ENCODE peak calls at places on chromosomes 13 and 19, in eight cellular contexts. One of them, this sample, is unnamed.

GRCh38 chr13:45238945-45239795 is 38.3 kb upstream of the KCTD4 start:
- DNase-seq in adipocyte: peak; percentile 48
- DNase-seq in mucosa of descending colon: no peak
- DNase-seq in lung: no peak
- DNase-seq in gastrocnemius medialis: no peak
- DNase-seq in GM23248: peak; percentile 87
- DNase-seq in effector memory CD4-positive, alpha-beta T cell: no peak
- DNase-seq in IMR-90: peak; percentile 62
- DNase-seq in this sample: no peak

GRCh38 chr19:46748325-46749109 is 2.3 kb upstream of the STRN4 start:
- DNase-seq in gastrocnemius medialis: no peak
- DNase-seq in GM23248: peak; percentile 73
- DNase-seq in IMR-90: peak; percentile 56
- DNase-seq in adipocyte: peak; percentile 90
- DNase-seq in lung: peak; percentile 72
- DNase-seq in mucosa of descending colon: peak; percentile 73
- DNase-seq in effector memory CD4-positive, alpha-beta T cell: peak; percentile 48
- DNase-seq in this sample: peak; percentile 74

GRCh38 chr13:42760949-42761348 is 20.4 kb upstream of the FAM216B start:
- DNase-seq in GM23248: no peak
- DNase-seq in adipocyte: no peak
- DNase-seq in lung: no peak
- DNase-seq in gastrocnemius medialis: no peak
- DNase-seq in effector memory CD4-positive, alpha-beta T cell: no peak
- DNase-seq in IMR-90: peak; percentile 70
- DNase-seq in mucosa of descending colon: no peak
- DNase-seq in this sample: no peak

GRCh38 chr13:42007844-42008243 is 40.6 kb upstream of the DGKH start:
- DNase-seq in adipocyte: peak; percentile 35
- DNase-seq in IMR-90: peak; percentile 79
- DNase-seq in effector memory CD4-positive, alpha-beta T cell: no peak
- DNase-seq in gastrocnemius medialis: no peak
- DNase-seq in lung: no peak
- DNase-seq in mucosa of descending colon: no peak
- DNase-seq in GM23248: peak; percentile 56
- DNase-seq in this sample: no peak

GRCh38 chr13:114043421-114044053 is 69.7 kb upstream of the C13orf46 start:
- DNase-seq in IMR-90: peak; percentile 95
- DNase-seq in adipocyte: no peak
- DNase-seq in GM23248: peak; percentile 85
- DNase-seq in gastrocnemius medialis: peak; percentile 79
- DNase-seq in lung: no peak
- DNase-seq in effector memory CD4-positive, alpha-beta T cell: no peak
- DNase-seq in mucosa of descending colon: no peak
- DNase-seq in this sample: peak; percentile 91

GRCh38 chr13:34303346-34303745 is 485.4 kb downstream of the RFC3 start:
- DNase-seq in gastrocnemius medialis: no peak
- DNase-seq in GM23248: no peak
- DNase-seq in lung: no peak
- DNase-seq in effector memory CD4-positive, alpha-beta T cell: no peak
- DNase-seq in adipocyte: no peak
- DNase-seq in IMR-90: no peak
- DNase-seq in mucosa of descending colon: no peak
- DNase-seq in this sample: no peak

GRCh38 chr19:41442473-41443360 is at the start of gene ERICH4:
- DNase-seq in mucosa of descending colon: no peak
- DNase-seq in IMR-90: no peak
- DNase-seq in lung: no peak
- DNase-seq in gastrocnemius medialis: no peak
- DNase-seq in adipocyte: no peak
- DNase-seq in effector memory CD4-positive, alpha-beta T cell: no peak
- DNase-seq in GM23248: no peak
- DNase-seq in this sample: no peak

GRCh38 chr13:40550130-40550529 is 116.3 kb downstream of the FOXO1 start:
- DNase-seq in IMR-90: no peak
- DNase-seq in effector memory CD4-positive, alpha-beta T cell: no peak
- DNase-seq in adipocyte: no peak
- DNase-seq in mucosa of descending colon: no peak
- DNase-seq in lung: no peak
- DNase-seq in GM23248: peak; percentile 14
- DNase-seq in gastrocnemius medialis: no peak
- DNase-seq in this sample: no peak

GRCh38 chr19:925912-926594 is at the start of gene ARID3A:
- DNase-seq in IMR-90: no peak
- DNase-seq in adipocyte: peak; percentile 89
- DNase-seq in lung: no peak
- DNase-seq in gastrocnemius medialis: peak; percentile 39
- DNase-seq in mucosa of descending colon: no peak
- DNase-seq in GM23248: peak; percentile 83
- DNase-seq in effector memory CD4-positive, alpha-beta T cell: no peak
- DNase-seq in this sample: peak; percentile 83

DNA sequence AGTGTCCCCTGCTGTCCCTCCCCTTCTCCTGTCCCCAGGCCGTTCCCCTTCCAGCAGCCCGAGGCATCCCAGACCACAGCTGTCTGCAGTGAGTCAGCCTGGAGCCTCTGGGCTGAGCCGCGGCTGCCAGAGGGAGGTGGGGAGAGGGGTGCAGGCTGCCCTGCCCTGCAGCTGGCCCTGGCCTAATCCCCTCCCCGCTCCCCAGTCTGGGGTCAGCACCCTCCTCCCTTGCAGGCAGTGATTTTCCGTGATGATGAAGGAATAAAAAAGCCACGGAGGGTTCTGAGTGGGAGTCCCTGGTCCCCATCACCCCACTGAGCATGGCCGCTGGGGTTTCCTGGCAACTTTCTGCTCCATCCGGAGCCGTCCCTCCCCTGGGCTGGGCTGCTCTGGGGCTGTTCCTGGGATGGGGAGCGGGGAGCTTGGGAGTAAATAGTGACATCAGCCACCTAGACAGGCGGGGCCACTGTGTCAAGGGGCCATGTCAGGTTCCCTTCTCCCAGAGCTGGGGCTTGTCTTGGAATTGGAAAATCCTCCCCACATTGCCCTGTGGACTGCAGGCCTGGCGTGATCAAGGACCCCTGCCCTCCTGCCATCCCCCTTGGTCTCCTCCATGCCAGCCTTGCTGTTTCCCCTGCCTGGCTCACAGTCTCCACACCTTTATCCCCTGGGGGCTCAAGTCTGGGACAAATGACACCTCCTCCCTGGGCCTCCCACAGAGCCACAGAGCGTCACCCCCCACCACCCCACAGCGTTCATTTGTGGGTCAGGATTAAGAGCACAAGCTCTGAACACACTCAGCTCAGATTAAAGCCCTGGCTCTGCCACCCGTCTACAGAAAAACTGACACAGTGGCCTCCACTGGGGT is 16.7 kb downstream of the SPC24 start:
- DNase-seq in gastrocnemius medialis: peak; percentile 74
- DNase-seq in GM23248: peak; percentile 93
- DNase-seq in lung: peak; percentile 62
- DNase-seq in adipocyte: peak; percentile 94
- DNase-seq in IMR-90: peak; percentile 77
- DNase-seq in effector memory CD4-positive, alpha-beta T cell: no peak
- DNase-seq in mucosa of descending colon: peak; percentile 64
- DNase-seq in this sample: peak; percentile 91
- H3K4me1 ChIP-seq in gastrocnemius medialis: peaks cover 31% of the 10 kb centered on the region
- H3K4me1 ChIP-seq in GM23248: peaks cover 34% of the 10 kb centered on the region
- H3K4me1 ChIP-seq in lung: peaks cover 28% of the 10 kb centered on the region
- H3K4me1 ChIP-seq in adipocyte: peaks cover 47% of the 10 kb centered on the region
- H3K4me1 ChIP-seq in IMR-90: peaks cover 36% of the 10 kb centered on the region
- H3K4me1 ChIP-seq in effector memory CD4-positive, alpha-beta T cell: peaks cover 16% of the 10 kb centered on the region
- H3K4me1 ChIP-seq in mucosa of descending colon: peaks cover 28% of the 10 kb centered on the region
- H3K4me1 ChIP-seq in this sample: peaks cover 44% of the 10 kb centered on the region

DNA sequence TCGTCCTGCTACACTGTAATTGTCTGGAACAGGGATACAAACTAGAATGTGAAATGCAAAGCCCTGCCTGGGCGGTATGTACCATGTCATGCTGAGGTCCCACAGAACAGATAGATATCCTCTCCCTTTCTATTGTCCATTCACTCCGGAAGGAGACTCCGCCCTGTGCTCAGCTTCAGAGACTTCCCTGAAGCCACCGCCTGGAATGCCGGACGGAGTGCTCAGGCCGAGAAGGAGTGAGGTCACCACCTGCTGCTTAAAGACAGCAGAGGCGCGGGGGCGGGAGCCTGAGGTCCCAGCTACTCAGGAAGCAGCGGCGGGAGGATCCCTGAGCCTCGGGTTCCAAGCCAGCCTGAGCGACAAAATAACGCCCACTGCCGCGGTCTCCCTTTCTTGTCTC is 890 bp upstream of the ZNF611 start:
- DNase-seq in GM23248: peak; percentile 15
- DNase-seq in IMR-90: no peak
- DNase-seq in adipocyte: no peak
- DNase-seq in mucosa of descending colon: peak; percentile 52
- DNase-seq in lung: peak; percentile 70
- DNase-seq in gastrocnemius medialis: peak; percentile 52
- DNase-seq in effector memory CD4-positive, alpha-beta T cell: no peak
- DNase-seq in this sample: peak; percentile 78
- H3K4me3 ChIP-seq in GM23248: no peak overlapping the region
- H3K4me3 ChIP-seq in IMR-90: no peak overlapping the region
- H3K4me3 ChIP-seq in adipocyte: peak overlapping the region; percentile 92
- H3K4me3 ChIP-seq in mucosa of descending colon: no peak overlapping the region
- H3K4me3 ChIP-seq in lung: no peak overlapping the region
- H3K4me3 ChIP-seq in gastrocnemius medialis: peak overlapping the region; percentile 74
- H3K4me3 ChIP-seq in effector memory CD4-positive, alpha-beta T cell: no peak overlapping the region
- H3K4me3 ChIP-seq in this sample: peak overlapping the region; percentile 84

GRCh38 chr13:30301827-30302226 is 5.5 kb downstream of the KATNAL1 start:
- DNase-seq in GM23248: peak; percentile 42
- DNase-seq in IMR-90: no peak
- DNase-seq in adipocyte: no peak
- DNase-seq in mucosa of descending colon: no peak
- DNase-seq in gastrocnemius medialis: no peak
- DNase-seq in lung: no peak
- DNase-seq in effector memory CD4-positive, alpha-beta T cell: no peak
- DNase-seq in this sample: no peak
- H3K4me1 ChIP-seq in GM23248: peaks cover 74% of the 10 kb centered on the region
- H3K4me1 ChIP-seq in IMR-90: peaks cover 5% of the 10 kb centered on the region
- H3K4me1 ChIP-seq in adipocyte: peaks cover 38% of the 10 kb centered on the region
- H3K4me1 ChIP-seq in mucosa of descending colon: no peaks in the 10 kb centered on the region
- H3K4me1 ChIP-seq in gastrocnemius medialis: peaks cover 10% of the 10 kb centered on the region
- H3K4me1 ChIP-seq in lung: peaks cover 2% of the 10 kb centered on the region
- H3K4me1 ChIP-seq in effector memory CD4-positive, alpha-beta T cell: peaks cover 3% of the 10 kb centered on the region
- H3K4me1 ChIP-seq in this sample: peaks cover 11% of the 10 kb centered on the region

DNA sequence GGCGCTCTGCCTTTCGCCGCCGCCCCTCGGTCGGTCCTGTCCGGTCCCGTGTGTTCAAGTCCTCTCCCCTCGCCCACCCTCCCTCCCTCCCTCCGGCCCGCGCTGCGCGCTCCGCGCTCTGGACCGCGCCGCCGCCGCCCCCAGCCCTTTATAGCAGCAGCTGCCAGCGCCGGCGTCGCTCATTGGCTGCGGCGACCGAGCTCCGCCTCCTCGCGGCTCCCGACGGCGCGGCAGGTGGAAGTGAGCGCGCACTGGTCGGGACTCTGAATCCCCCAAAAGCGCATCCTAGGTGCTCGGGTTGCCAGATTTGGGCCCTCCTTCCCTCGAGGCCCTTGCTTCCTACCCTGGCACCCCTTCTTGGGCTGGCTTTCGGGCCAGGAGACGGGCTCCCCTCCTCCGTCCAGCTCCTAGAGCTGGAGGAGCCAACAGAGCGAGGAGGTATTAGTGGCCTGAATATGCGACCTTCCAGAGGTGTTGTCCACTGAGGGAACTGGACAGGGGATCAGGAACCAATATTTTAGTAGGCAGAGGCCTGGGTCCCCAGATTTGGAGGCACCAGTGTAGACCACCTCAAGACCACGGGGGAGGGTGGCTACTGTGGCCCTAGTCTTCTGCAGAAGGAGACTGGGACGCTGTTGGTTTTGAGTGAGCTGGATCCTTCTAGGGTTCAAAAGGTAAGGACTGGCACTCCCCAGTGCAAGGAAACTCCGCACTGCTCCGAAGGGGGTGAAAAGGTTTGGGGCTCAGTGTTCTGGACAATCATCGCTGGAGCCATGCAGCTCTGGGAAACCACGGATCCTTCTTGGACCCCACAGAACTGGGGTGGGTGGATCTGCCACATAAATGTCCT is at the start of gene ELAVL3:
- DNase-seq in adipocyte: no peak
- DNase-seq in GM23248: no peak
- DNase-seq in gastrocnemius medialis: no peak
- DNase-seq in lung: no peak
- DNase-seq in effector memory CD4-positive, alpha-beta T cell: no peak
- DNase-seq in IMR-90: no peak
- DNase-seq in mucosa of descending colon: no peak
- DNase-seq in this sample: no peak
- H3K4me3 ChIP-seq in adipocyte: no peak within 1 kb of the TSS
- H3K4me3 ChIP-seq in GM23248: no peak within 1 kb of the TSS
- H3K4me3 ChIP-seq in gastrocnemius medialis: peak within 1 kb of the TSS; percentile 46
- H3K4me3 ChIP-seq in lung: no peak within 1 kb of the TSS
- H3K4me3 ChIP-seq in effector memory CD4-positive, alpha-beta T cell: no peak within 1 kb of the TSS
- H3K4me3 ChIP-seq in IMR-90: no peak within 1 kb of the TSS
- H3K4me3 ChIP-seq in mucosa of descending colon: no peak within 1 kb of the TSS
- H3K4me3 ChIP-seq in this sample: peak within 1 kb of the TSS; percentile 57

GRCh38 chr19:19619121-19619848 is 798 bp upstream of the PBX4 start:
- DNase-seq in lung: no peak
- DNase-seq in IMR-90: no peak
- DNase-seq in GM23248: no peak
- DNase-seq in mucosa of descending colon: no peak
- DNase-seq in effector memory CD4-positive, alpha-beta T cell: no peak
- DNase-seq in adipocyte: no peak
- DNase-seq in gastrocnemius medialis: no peak
- DNase-seq in this sample: no peak

GRCh38 chr19:19618384-19619051 is at the start of gene PBX4:
- DNase-seq in adipocyte: peak; percentile 93
- DNase-seq in IMR-90: peak; percentile 82
- DNase-seq in mucosa of descending colon: peak; percentile 98
- DNase-seq in gastrocnemius medialis: peak; percentile 68
- DNase-seq in effector memory CD4-positive, alpha-beta T cell: peak; percentile 99
- DNase-seq in lung: peak; percentile 97
- DNase-seq in GM23248: peak; percentile 95
- DNase-seq in this sample: peak; percentile 87

GRCh38 chr19:19610376-19611240 is 7.9 kb downstream of the PBX4 start:
- DNase-seq in IMR-90: peak; percentile 18
- DNase-seq in lung: no peak
- DNase-seq in adipocyte: no peak
- DNase-seq in gastrocnemius medialis: no peak
- DNase-seq in mucosa of descending colon: no peak
- DNase-seq in GM23248: no peak
- DNase-seq in effector memory CD4-positive, alpha-beta T cell: no peak
- DNase-seq in this sample: no peak

GRCh38 chr19:19615086-19615485 is 3.4 kb downstream of the PBX4 start:
- DNase-seq in lung: no peak
- DNase-seq in adipocyte: no peak
- DNase-seq in gastrocnemius medialis: no peak
- DNase-seq in effector memory CD4-positive, alpha-beta T cell: peak; percentile 51
- DNase-seq in GM23248: peak; percentile 72
- DNase-seq in IMR-90: peak; percentile 46
- DNase-seq in mucosa of descending colon: no peak
- DNase-seq in this sample: no peak

DNA sequence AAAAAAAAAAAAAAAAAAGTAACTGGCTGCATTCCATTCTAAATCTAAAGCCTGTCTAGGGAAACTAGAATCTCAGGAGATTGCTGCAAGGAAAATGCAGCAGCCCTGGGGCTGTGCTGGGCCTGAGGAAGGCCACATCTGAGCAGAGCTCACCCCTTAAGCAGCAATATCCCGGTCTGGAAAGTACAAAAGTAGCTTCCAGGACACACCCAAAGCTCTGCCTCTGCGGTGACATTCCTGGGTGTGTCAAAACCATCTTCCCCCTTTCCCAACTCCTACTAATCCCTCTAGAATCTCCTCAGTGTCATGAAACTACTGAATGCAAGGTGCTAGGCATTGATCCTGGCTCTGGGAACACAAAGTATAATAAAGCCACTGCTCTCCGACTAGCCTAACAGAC is 5.0 kb downstream of the PBX4 start:
- DNase-seq in GM23248: peak; percentile 71
- DNase-seq in lung: no peak
- DNase-seq in effector memory CD4-positive, alpha-beta T cell: no peak
- DNase-seq in mucosa of descending colon: no peak
- DNase-seq in adipocyte: peak; percentile 38
- DNase-seq in gastrocnemius medialis: no peak
- DNase-seq in IMR-90: no peak
- DNase-seq in this sample: no peak
- H3K4me1 ChIP-seq in GM23248: peaks cover 7% of the 10 kb centered on the region
- H3K4me1 ChIP-seq in lung: peaks cover 5% of the 10 kb centered on the region
- H3K4me1 ChIP-seq in effector memory CD4-positive, alpha-beta T cell: peaks cover 16% of the 10 kb centered on the region
- H3K4me1 ChIP-seq in mucosa of descending colon: peaks cover 6% of the 10 kb centered on the region
- H3K4me1 ChIP-seq in adipocyte: peaks cover 11% of the 10 kb centered on the region
- H3K4me1 ChIP-seq in gastrocnemius medialis: peaks cover 8% of the 10 kb centered on the region
- H3K4me1 ChIP-seq in IMR-90: peaks cover 8% of the 10 kb centered on the region
- H3K4me1 ChIP-seq in this sample: no peaks in the 10 kb centered on the region